ENCODE peak calls at places on chromosomes 3 and 15, in six cellular contexts. One of them, this sample, is unnamed.

GRCh38 chr3:159032311-159032710 is 230.5 kb downstream of the MFSD1 start:
- DNase-seq in HepG2: no peak
- DNase-seq in K562: no peak
- DNase-seq in GM12878: no peak
- DNase-seq in GM12892: no peak
- DNase-seq in H1: no peak
- DNase-seq in this sample: no peak

GRCh38 chr3:50675179-50676030 is 678 bp downstream of the DOCK3 start:
- DNase-seq in HepG2: no peak
- DNase-seq in K562: peak; percentile 32
- DNase-seq in GM12878: no peak
- DNase-seq in GM12892: no peak
- DNase-seq in H1: no peak
- DNase-seq in this sample: no peak

GRCh38 chr3:2099028-2099671 is 484 bp downstream of the CNTN4 start:
- DNase-seq in HepG2: no peak
- DNase-seq in K562: no peak
- DNase-seq in GM12878: no peak
- DNase-seq in GM12892: no peak
- DNase-seq in H1: no peak
- DNase-seq in this sample: peak; percentile 6

GRCh38 chr3:48598323-48599076 is 3.4 kb upstream of the COL7A1 start:
- DNase-seq in HepG2: no peak
- DNase-seq in K562: no peak
- DNase-seq in GM12878: no peak
- DNase-seq in GM12892: no peak
- DNase-seq in H1: no peak
- DNase-seq in this sample: no peak

GRCh38 chr3:69406156-69406555 is 20.3 kb upstream of the FRMD4B start:
- DNase-seq in HepG2: no peak
- DNase-seq in K562: no peak
- DNase-seq in GM12878: no peak
- DNase-seq in GM12892: no peak
- DNase-seq in H1: no peak
- DNase-seq in this sample: no peak

GRCh38 chr15:39583586-39584265 is 2.8 kb downstream of the THBS1 start:
- DNase-seq in HepG2: peak; percentile 25
- DNase-seq in K562: peak; percentile 44
- DNase-seq in GM12878: no peak
- DNase-seq in GM12892: peak; percentile 16
- DNase-seq in H1: no peak
- DNase-seq in this sample: no peak

GRCh38 chr3:188153498-188153948 is 434 bp upstream of the LPP start:
- DNase-seq in HepG2: peak; percentile 88
- DNase-seq in K562: no peak
- DNase-seq in GM12878: no peak
- DNase-seq in GM12892: peak; percentile 18
- DNase-seq in H1: peak; percentile 87
- DNase-seq in this sample: peak; percentile 13

GRCh38 chr15:64251121-64251520 is 88.3 kb upstream of the PPIB start:
- DNase-seq in HepG2: no peak
- DNase-seq in K562: no peak
- DNase-seq in GM12878: no peak
- DNase-seq in GM12892: no peak
- DNase-seq in H1: no peak
- DNase-seq in this sample: no peak

GRCh38 chr3:10242182-10243065 is 5.8 kb upstream of the TATDN2 start:
- DNase-seq in HepG2: no peak
- DNase-seq in K562: no peak
- DNase-seq in GM12878: no peak
- DNase-seq in GM12892: no peak
- DNase-seq in H1: no peak
- DNase-seq in this sample: no peak

GRCh38 chr3:182309120-182309519 is 484.2 kb upstream of the ATP11B start:
- DNase-seq in HepG2: peak; percentile 2
- DNase-seq in K562: no peak
- DNase-seq in GM12878: no peak
- DNase-seq in GM12892: no peak
- DNase-seq in H1: no peak
- DNase-seq in this sample: no peak

DNA sequence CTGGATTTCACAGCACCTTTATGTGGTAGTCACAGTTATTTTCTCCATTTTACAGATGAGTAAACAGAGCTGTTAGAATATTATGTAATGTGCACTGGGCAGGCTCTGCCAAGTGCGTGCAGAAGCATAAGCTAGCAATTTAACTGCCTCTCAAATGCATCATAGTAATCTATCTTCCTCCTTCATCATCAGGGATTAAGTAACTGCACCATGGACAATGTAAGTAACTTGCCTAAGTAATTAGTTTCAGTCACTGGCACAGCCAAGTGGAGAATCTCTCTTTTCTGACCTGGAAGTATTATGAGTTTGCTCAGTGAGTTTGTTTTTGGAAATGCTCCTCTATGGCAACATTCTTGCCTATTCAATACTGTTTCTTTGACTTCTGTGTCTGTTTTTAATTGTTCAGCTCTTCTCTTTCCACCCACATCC is 260.5 kb downstream of the PTPRG start:
- DNase-seq in HepG2: no peak
- DNase-seq in K562: no peak
- DNase-seq in GM12878: no peak
- DNase-seq in GM12892: no peak
- DNase-seq in H1: no peak
- DNase-seq in this sample: no peak
- TF ChIP-seq TAF1 in HepG2: no peak
- TF ChIP-seq TAF1 in K562: no peak
- TF ChIP-seq TAF1 in GM12878: no peak
- TF ChIP-seq TAF1 in GM12892: no peak
- TF ChIP-seq TAF1 in H1: no peak
- TF ChIP-seq TAF1 in this sample: no peak

DNA sequence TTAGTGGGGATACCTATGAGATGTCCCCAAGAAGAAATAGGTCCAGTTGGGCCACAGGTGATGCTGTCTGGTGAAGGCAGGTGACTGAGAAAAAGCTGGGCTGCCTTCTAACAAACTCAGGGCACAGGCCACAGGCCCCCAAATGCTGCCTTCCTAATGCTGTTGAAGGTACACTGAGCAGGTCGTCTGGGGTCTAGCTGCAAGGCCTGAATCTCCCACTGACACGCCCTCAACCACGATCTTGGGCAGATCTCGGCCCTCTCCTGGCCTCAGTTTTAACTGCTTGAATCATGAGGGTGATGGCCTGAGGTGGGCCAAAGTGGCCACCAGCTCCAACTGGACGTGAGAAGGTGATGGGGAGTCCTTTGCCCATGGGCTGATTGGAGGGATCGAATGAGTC is 2.1 kb upstream of the ACSBG1 start:
- DNase-seq in HepG2: no peak
- DNase-seq in K562: no peak
- DNase-seq in GM12878: no peak
- DNase-seq in GM12892: no peak
- DNase-seq in H1: no peak
- DNase-seq in this sample: no peak
- TF ChIP-seq POLR2A in HepG2: no peak
- TF ChIP-seq POLR2A in K562: no peak
- TF ChIP-seq POLR2A in GM12878: no peak
- TF ChIP-seq POLR2A in GM12892: no peak
- TF ChIP-seq POLR2A in H1: no peak
- TF ChIP-seq POLR2A in this sample: no peak

GRCh38 chr3:121895121-121895520 is 920 bp downstream of the SLC15A2 start:
- DNase-seq in HepG2: no peak
- DNase-seq in K562: no peak
- DNase-seq in GM12878: no peak
- DNase-seq in GM12892: no peak
- DNase-seq in H1: no peak
- DNase-seq in this sample: no peak
- TF ChIP-seq TAF1 in HepG2: no peak
- TF ChIP-seq TAF1 in K562: no peak
- TF ChIP-seq TAF1 in GM12878: no peak
- TF ChIP-seq TAF1 in GM12892: no peak
- TF ChIP-seq TAF1 in H1: no peak
- TF ChIP-seq TAF1 in this sample: no peak

GRCh38 chr15:62502451-62502850 is 337.4 kb upstream of the C2CD4B start:
- DNase-seq in HepG2: no peak
- DNase-seq in K562: no peak
- DNase-seq in GM12878: no peak
- DNase-seq in GM12892: no peak
- DNase-seq in H1: no peak
- DNase-seq in this sample: no peak

GRCh38 chr15:62503451-62503850 is 338.4 kb upstream of the C2CD4B start:
- DNase-seq in HepG2: no peak
- DNase-seq in K562: no peak
- DNase-seq in GM12878: no peak
- DNase-seq in GM12892: no peak
- DNase-seq in H1: no peak
- DNase-seq in this sample: no peak

GRCh38 chr15:62509395-62509973 is 344.4 kb upstream of the C2CD4B start:
- DNase-seq in HepG2: no peak
- DNase-seq in K562: no peak
- DNase-seq in GM12878: no peak
- DNase-seq in GM12892: no peak
- DNase-seq in H1: no peak
- DNase-seq in this sample: no peak

GRCh38 chr15:62505761-62506160 is 340.7 kb upstream of the C2CD4B start:
- DNase-seq in HepG2: no peak
- DNase-seq in K562: no peak
- DNase-seq in GM12878: no peak
- DNase-seq in GM12892: no peak
- DNase-seq in H1: no peak
- DNase-seq in this sample: no peak

GRCh38 chr15:62506217-62506805 is 341.2 kb upstream of the C2CD4B start:
- DNase-seq in HepG2: peak; percentile 78
- DNase-seq in K562: no peak
- DNase-seq in GM12878: no peak
- DNase-seq in GM12892: no peak
- DNase-seq in H1: no peak
- DNase-seq in this sample: no peak
- TF ChIP-seq POLR2A in HepG2: no peak
- TF ChIP-seq POLR2A in K562: no peak
- TF ChIP-seq POLR2A in GM12878: no peak
- TF ChIP-seq POLR2A in GM12892: no peak
- TF ChIP-seq POLR2A in H1: no peak
- TF ChIP-seq POLR2A in this sample: no peak

GRCh38 chr3:99925584-99925983 is 107.9 kb downstream of the CMSS1 start:
- DNase-seq in HepG2: no peak
- DNase-seq in K562: no peak
- DNase-seq in GM12878: no peak
- DNase-seq in GM12892: no peak
- DNase-seq in H1: no peak
- DNase-seq in this sample: no peak
- TF ChIP-seq TAF1 in HepG2: no peak
- TF ChIP-seq TAF1 in K562: no peak
- TF ChIP-seq TAF1 in GM12878: no peak
- TF ChIP-seq TAF1 in GM12892: no peak
- TF ChIP-seq TAF1 in H1: no peak
- TF ChIP-seq TAF1 in this sample: no peak

GRCh38 chr3:196317702-196318467 is at the start of gene DYNLT2B:
- DNase-seq in HepG2: peak; percentile 76
- DNase-seq in K562: peak; percentile 95
- DNase-seq in GM12878: peak; percentile 67
- DNase-seq in GM12892: peak; percentile 98
- DNase-seq in H1: peak; percentile 43
- DNase-seq in this sample: peak; percentile 97
- TF ChIP-seq POLR2A in HepG2: peak; percentile 63
- TF ChIP-seq POLR2A in K562: peak; percentile 91
- TF ChIP-seq POLR2A in GM12878: peak; percentile 88
- TF ChIP-seq POLR2A in GM12892: peak; percentile 89
- TF ChIP-seq POLR2A in H1: no peak
- TF ChIP-seq POLR2A in this sample: peak; percentile 77

DNA sequence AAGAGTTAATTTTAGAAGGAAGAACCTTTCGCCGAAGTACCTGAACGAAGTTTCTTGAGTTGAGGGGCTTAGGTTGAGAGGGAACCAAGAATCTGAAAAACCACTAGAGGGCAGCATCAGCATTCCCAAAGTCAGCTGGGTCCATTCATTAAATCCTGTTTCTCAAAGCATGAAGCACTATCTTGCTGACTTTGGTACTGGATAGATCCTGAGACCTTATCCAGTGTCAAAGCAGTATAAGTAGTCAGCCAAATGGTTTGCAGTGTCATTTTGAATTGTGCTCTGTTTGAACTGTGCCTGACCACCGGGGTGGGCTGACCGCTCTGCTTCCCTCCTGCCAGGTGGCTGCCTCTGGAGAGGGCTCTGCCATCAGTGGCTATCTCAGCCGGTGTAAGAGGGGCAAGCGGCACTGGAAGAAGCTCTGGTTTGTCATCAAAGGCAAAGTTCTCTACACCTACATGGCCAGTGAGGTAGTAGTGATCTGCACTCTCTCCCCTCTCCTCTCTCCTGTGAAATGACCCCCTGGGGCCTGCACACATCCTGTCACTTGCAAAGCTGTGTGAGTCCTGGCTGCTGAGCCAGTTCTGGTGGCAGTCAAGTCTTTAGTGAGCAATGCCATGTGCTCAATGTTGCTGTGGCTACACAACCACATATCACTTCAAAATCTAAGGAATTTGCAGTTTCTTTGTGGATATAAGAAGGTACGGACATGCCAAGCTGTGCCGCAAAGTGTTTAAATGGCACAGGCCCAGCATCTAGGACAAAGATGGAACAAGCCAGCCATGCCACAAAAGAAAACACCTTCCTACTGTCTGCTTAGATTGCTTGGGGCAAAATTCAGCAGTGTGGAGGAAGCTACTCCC is 21.4 kb upstream of the NR2C2 start:
- DNase-seq in HepG2: peak; percentile 62
- DNase-seq in K562: peak; percentile 59
- DNase-seq in GM12878: no peak
- DNase-seq in GM12892: no peak
- DNase-seq in H1: no peak
- DNase-seq in this sample: no peak
- TF ChIP-seq TAF1 in HepG2: no peak
- TF ChIP-seq TAF1 in K562: no peak
- TF ChIP-seq TAF1 in GM12878: no peak
- TF ChIP-seq TAF1 in GM12892: no peak
- TF ChIP-seq TAF1 in H1: no peak
- TF ChIP-seq TAF1 in this sample: no peak